ENCODE peak calls at places on chromosomes 12 and 14, in seven cellular contexts. F, H, N, P, W, V and U are unnamed samples.
A peak's percentile ranks its signal among the peaks of the same experiment; 100 is the strongest.

GRCh38 chr14:73785336-73785833 is 66.2 kb upstream of the PTGR2 start:
- DNase-seq in F (peak; percentile 77), H (no peak), N (no peak), P (peak; percentile 45), W (peak; percentile 49), V (peak; percentile 88), U (peak; percentile 53)

GRCh38 chr12:99079811-99080210 is 434.7 kb downstream of the APAF1 start:
- DNase-seq in F (no peak), H (no peak), N (no peak), P (no peak), W (no peak), V (no peak), U (no peak)

GRCh38 chr12:92144045-92144630 is 1.5 kb downstream of the BTG1 start:
- DNase-seq in F (peak; percentile 85), H (peak; percentile 70), N (peak; percentile 58), P (peak; percentile 83), W (peak; percentile 87), V (peak; percentile 96), U (peak; percentile 96)

GRCh38 chr14:53955671-53956426 is 776 bp downstream of the BMP4 start:
- DNase-seq in F (peak; percentile 70), H (peak; percentile 76), N (peak; percentile 31), P (no peak), W (peak; percentile 62), V (peak; percentile 84), U (no peak)

GRCh38 chr14:71583705-71584104 is 348.5 kb upstream of the RGS6 start:
- DNase-seq in F (no peak), H (no peak), N (no peak), P (no peak), W (no peak), V (no peak), U (no peak)

GRCh38 chr12:82682326-82682725 is 4.4 kb upstream of the TMTC2 start:
- DNase-seq in F (no peak), H (no peak), N (no peak), P (no peak), W (no peak), V (peak; percentile 19), U (no peak)

GRCh38 chr12:80040075-80040738 is 59.1 kb upstream of the OTOGL start:
- DNase-seq in F (no peak), H (no peak), N (no peak), P (no peak), W (no peak), V (no peak), U (no peak)

GRCh38 chr12:1590083-1590979 is 4.0 kb downstream of the FBXL14 start:
- DNase-seq in F (no peak), H (peak; percentile 28), N (no peak), P (no peak), W (peak; percentile 61), V (peak; percentile 64), U (no peak)

GRCh38 chr12:97573901-97574300 is 111.3 kb downstream of the RMST start:
- DNase-seq in F (no peak), H (no peak), N (no peak), P (no peak), W (no peak), V (no peak), U (no peak)

GRCh38 chr14:100826371-100827139 is 637 bp downstream of the MEG3 start:
- DNase-seq in F (peak; percentile 38), H (no peak), N (no peak), P (no peak), W (no peak), V (peak; percentile 39), U (no peak)

GRCh38 chr12:2854669-2855453 is 2.0 kb downstream of the TEX52 start:
- DNase-seq in F (peak; percentile 63), H (no peak), N (no peak), P (no peak), W (peak; percentile 88), V (no peak), U (no peak)

GRCh38 chr14:31026395-31027096 is 367 bp upstream of the STRN3 start:
- DNase-seq in F (peak; percentile 99), H (peak; percentile 96), N (peak; percentile 96), P (peak; percentile 96), W (peak; percentile 97), V (peak; percentile 99), U (peak; percentile 97)

GRCh38 chr14:102020058-102020971 is 55.9 kb downstream of the DYNC1H1 start:
- DNase-seq in F (no peak), H (no peak), N (no peak), P (no peak), W (no peak), V (peak; percentile 69), U (no peak)

GRCh38 chr12:89357297-89357730 is 5.0 kb upstream of the DUSP6 start:
- DNase-seq in F (no peak), H (no peak), N (no peak), P (no peak), W (no peak), V (no peak), U (no peak)

GRCh38 chr12:50442178-50442908 is 41.7 kb downstream of the LARP4 start:
- DNase-seq in F (no peak), H (no peak), N (no peak), P (no peak), W (no peak), V (no peak), U (no peak)

GRCh38 chr14:89721991-89722390 is 232.5 kb downstream of the EFCAB11 start:
- DNase-seq in F (no peak), H (no peak), N (no peak), P (no peak), W (peak; percentile 49), V (no peak), U (no peak)

GRCh38 chr14:50944647-50945413 is 547 bp upstream of the PYGL start:
- DNase-seq in F (peak; percentile 79), H (peak; percentile 65), N (peak; percentile 45), P (peak; percentile 25), W (peak; percentile 71), V (peak; percentile 70), U (no peak)

GRCh38 chr12:28350502-28350901 is 160.2 kb downstream of the CCDC91 start:
- DNase-seq in F (no peak), H (no peak), N (no peak), P (no peak), W (no peak), V (no peak), U (no peak)

GRCh38 chr14:100664841-100665425 is 61.8 kb upstream of the DLK1 start:
- DNase-seq in F (no peak), H (no peak), N (peak; percentile 36), P (no peak), W (peak; percentile 39), V (peak; percentile 85), U (no peak)

GRCh38 chr12:81206425-81206824 is 128.5 kb downstream of the ACSS3 start:
- DNase-seq in F (no peak), H (no peak), N (no peak), P (no peak), W (no peak), V (no peak), U (no peak)

GRCh38 chr12:26109343-26109841 is 15.4 kb downstream of the BHLHE41 start:
- DNase-seq in F (no peak), H (peak; percentile 59), N (no peak), P (no peak), W (peak; percentile 17), V (no peak), U (no peak)

GRCh38 chr12:1501001-1501400 is 93.4 kb downstream of the FBXL14 start:
- DNase-seq in F (no peak), H (no peak), N (no peak), P (no peak), W (no peak), V (peak; percentile 36), U (no peak)

GRCh38 chr12:101351682-101352081 is 55.9 kb downstream of the ARL1 start:
- DNase-seq in F (no peak), H (no peak), N (no peak), P (no peak), W (no peak), V (no peak), U (no peak)

GRCh38 chr12:115758886-115759620 is 518.4 kb downstream of the MED13L start:
- DNase-seq in F (no peak), H (no peak), N (no peak), P (no peak), W (no peak), V (peak; percentile 55), U (no peak)
- H3K4me3 ChIP-seq in F (no peak overlapping the region), H (no peak overlapping the region), N (peak overlapping the region; percentile 35), P (no peak overlapping the region), W (no peak overlapping the region), V (peak overlapping the region; percentile 32), U (peak overlapping the region; percentile 67)

GRCh38 chr14:61321385-61322010 is at the start of gene PRKCH:
- DNase-seq in F (peak; percentile 94), H (peak; percentile 78), N (peak; percentile 81), P (no peak), W (peak; percentile 81), V (peak; percentile 66), U (no peak)
- TF ChIP-seq CTCF in F (no peak), H (no peak), N (no peak), P (no peak), W (no peak), V (no peak), U (no peak)

DNA sequence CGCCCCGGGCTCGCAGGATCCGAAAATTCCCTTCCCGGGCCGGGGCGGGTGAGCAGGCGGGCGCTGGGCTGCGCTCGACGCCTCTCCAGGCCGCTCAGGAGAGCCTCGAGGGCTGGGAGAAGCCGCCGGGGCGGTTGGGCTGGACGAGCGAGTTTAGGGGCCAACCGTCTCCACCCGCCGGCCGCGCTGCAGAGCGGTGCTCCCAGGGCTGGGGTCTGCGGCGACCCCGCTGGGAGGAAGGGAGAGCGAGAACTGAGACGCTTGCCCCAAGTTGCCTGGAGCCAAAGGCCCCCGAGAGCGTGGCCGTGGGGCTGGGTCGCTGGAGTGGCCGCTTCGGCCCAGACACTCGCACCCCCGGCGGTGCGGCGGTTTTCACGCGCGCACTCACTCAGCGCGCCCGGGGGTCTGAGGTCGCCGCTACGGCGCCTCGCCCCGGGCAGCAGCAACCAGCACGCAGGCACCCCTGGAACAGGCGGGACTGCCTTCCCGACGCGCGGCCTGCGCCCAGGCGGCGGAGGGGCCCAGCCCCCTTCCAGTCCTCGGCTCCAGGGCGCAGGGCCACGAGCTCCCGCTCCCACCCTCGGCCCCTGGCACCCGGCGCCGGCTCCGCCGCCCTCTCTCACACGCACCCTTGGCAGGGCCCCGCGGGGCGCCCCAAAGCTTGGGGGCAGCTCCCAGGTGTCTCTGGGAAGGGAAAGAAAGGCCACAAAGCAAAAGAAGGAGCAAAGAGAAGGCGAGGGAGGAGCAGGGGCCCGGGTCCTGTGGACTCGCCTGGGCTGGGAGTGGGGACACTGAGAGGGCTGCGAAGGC is 586 bp upstream of the EFS start:
- DNase-seq in F (peak; percentile 61), H (no peak), N (no peak), P (no peak), W (no peak), V (no peak), U (no peak)
- H3K4me3 ChIP-seq in F (peak overlapping the region; percentile 29), H (peak overlapping the region; percentile 71), N (peak overlapping the region; percentile 65), P (no peak overlapping the region), W (no peak overlapping the region), V (peak overlapping the region; percentile 55), U (peak overlapping the region; percentile 53)

DNA sequence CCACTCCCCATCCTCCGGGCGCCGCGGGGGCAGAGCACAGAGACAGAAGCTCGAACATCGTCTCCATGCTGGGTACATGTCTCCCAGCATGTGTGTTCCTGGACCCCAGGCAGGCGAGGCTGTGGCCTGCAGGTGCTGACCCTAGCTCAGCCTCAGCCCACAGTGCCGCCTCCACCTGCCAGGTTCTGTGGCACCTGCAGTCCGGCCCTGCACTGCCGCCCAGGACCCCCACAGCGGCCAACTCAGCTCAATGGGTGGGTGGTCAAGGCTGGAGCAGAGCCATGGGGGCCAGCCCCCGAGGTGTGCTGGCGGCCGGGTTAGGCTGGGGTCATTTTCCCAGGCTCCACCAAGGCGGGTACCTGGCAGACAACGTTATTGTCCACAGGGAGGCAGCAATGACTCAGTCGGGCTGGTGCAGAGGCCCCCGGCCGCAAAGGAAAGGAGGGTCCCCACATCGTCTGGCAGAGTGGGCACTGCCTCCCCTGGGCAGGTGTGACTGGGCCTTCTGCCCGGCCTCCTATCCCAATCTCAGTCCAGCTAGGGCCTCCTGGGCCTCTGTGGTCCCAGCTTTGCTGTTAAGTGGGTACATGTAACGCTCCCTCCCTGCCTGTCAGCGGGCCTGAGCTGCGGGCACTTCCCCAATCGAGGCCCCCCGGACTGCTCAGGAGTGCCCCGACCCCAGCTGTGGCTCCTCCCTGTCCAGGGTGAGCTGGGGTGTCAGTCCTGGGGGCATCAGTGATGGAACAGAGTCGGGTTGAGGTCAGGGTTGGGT is 20.2 kb upstream of the NUDT14 start:
- DNase-seq in F (no peak), H (no peak), N (no peak), P (no peak), W (no peak), V (no peak), U (no peak)
- TF ChIP-seq CTCF in F (no peak), H (no peak), N (no peak), P (peak; percentile 38), W (no peak), V (no peak), U (no peak)